ENCODE peak calls at places on chromosomes 11 and 22, in seven cellular contexts. L is OCI-LY7, S is neural progenitor cell, J is A549, W is mesothelial cell of epicardium, C is right atrium auricular region, M is GM13976. K is an unnamed sample.
A peak's percentile ranks its signal among the peaks of the same experiment; 100 is the strongest.

GRCh38 chr11:13261600-13262061 is 16.0 kb upstream of the BMAL1 start:
- DNase-seq in J (peak; percentile 69), S (no peak), W (no peak), C (no peak), L (no peak), M (no peak), K (peak; percentile 82)

GRCh38 chr11:47215366-47215925 is 672 bp downstream of the DDB2 start:
- DNase-seq in W (no peak), L (peak; percentile 29), S (peak; percentile 34), C (no peak), J (peak; percentile 45), M (peak; percentile 20), K (no peak)

GRCh38 chr22:31692186-31692886 is 30.3 kb upstream of the PISD start:
- DNase-seq in S (no peak), W (no peak), L (no peak), C (no peak), M (no peak), J (no peak), K (no peak)

GRCh38 chr11:119175493-119176077 is 7.1 kb downstream of the NLRX1 start:
- DNase-seq in L (no peak), S (no peak), C (no peak), W (no peak), M (no peak), J (no peak), K (no peak)

GRCh38 chr22:47233316-47234243 is 471.1 kb downstream of the TBC1D22A start:
- DNase-seq in M (no peak), L (no peak), C (peak; percentile 18), W (no peak), J (no peak), S (no peak), K (no peak)

GRCh38 chr11:66289548-66290331 is 797 bp upstream of the YIF1A start:
- DNase-seq in S (peak; percentile 92), M (peak; percentile 93), L (peak; percentile 81), J (peak; percentile 60), C (peak; percentile 75), W (peak; percentile 91), K (peak; percentile 24)

GRCh38 chr11:12199231-12199948 is 89.0 kb downstream of the MICAL2 start:
- DNase-seq in W (no peak), M (no peak), S (no peak), L (no peak), J (no peak), C (no peak), K (no peak)

GRCh38 chr11:72582206-72583176 is 91.7 kb downstream of the PDE2A start:
- DNase-seq in S (no peak), C (no peak), L (no peak), W (no peak), M (no peak), J (no peak), K (no peak)

GRCh38 chr22:49303061-49303735 is 524.5 kb downstream of the BRD1 start:
- DNase-seq in L (no peak), J (no peak), M (no peak), S (no peak), W (peak; percentile 35), C (peak; percentile 23), K (no peak)

GRCh38 chr11:73327812-73328364 is 19.8 kb downstream of the ARHGEF17 start:
- DNase-seq in J (no peak), L (no peak), W (no peak), S (no peak), M (no peak), C (no peak), K (no peak)

GRCh38 chr11:84384637-84385227 is 1098.6 kb upstream of the CCDC90B start:
- DNase-seq in S (peak; percentile 65), C (peak; percentile 64), L (peak; percentile 53), W (peak; percentile 54), J (peak; percentile 4), M (peak; percentile 19), K (peak; percentile 38)

GRCh38 chr11:41461057-41461681 is 1.7 kb upstream of the LRRC4C start:
- DNase-seq in S (peak; percentile 26), L (peak; percentile 8), J (no peak), C (no peak), M (no peak), W (no peak), K (peak; percentile 5)

GRCh38 chr11:60080523-60080922 is 7.9 kb upstream of the MS4A2 start:
- DNase-seq in M (no peak), C (no peak), S (no peak), J (no peak), W (no peak), L (no peak), K (no peak)

GRCh38 chr11:832529-833113 is at the start of gene CD151:
- DNase-seq in S (peak; percentile 87), M (peak; percentile 86), L (no peak), J (no peak), W (no peak), C (no peak), K (no peak)
- TF ChIP-seq CTCF in S (no peak), M (no peak), L (no peak), J (no peak), W (no peak), C (no peak), K (no peak)

DNA sequence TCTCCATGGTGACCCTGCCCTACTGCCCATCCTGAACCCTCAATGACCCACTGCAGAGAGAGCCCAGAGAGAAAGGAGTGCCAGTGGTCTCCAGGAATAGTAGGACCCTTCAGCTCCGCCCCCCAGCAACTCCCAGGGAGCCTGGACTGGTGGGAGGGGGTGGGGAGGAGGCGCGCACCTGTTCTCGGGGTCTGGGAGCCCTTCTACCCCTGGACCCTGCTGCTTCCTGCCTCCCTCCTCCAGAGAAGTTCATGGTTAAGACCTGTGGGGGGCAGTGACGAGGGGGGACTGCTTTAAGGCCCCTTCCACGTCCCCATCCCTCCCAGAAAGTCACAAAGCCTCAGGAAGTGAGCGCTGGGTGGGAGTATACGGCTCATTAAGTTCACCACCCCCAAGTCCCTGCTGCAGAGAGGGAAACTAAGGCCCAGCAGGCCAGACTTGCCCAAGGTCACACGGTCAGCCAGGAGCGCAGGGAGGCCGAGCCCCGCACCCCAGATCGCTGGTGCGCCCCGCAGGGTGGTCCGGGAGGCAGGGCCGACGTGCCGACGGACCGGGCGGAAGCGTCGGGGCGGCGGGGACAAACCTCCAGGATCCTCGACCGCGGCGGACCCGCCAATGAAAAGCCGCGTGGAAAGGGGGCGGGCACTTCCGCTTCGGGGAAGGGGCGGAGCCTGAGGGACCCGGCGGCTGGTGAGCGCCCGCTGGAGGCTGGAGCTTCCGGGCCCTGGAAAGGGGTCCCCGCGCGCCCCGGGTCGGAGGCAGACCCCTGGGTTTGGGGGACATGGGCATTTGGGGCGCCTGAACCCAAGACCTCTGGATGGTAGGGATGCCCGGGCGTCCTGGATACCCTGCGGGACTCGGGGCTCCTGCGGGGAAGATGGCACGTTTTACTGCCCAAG is at the start of the genes NUDT22 and TRPT1:
- DNase-seq in S (peak; percentile 94), W (peak; percentile 93), L (peak; percentile 95), M (peak; percentile 96), J (peak; percentile 90), C (peak; percentile 93), K (no peak)
- TF ChIP-seq CTCF in S (no peak), W (no peak), L (peak; percentile 66), M (no peak), J (peak; percentile 28), C (peak; percentile 50), K (no peak)

GRCh38 chr11:69107413-69107812 is 48.3 kb upstream of the SMIM38 start:
- DNase-seq in M (no peak), L (no peak), S (no peak), C (no peak), W (no peak), J (no peak), K (no peak)

GRCh38 chr11:69108030-69108429 is 47.7 kb upstream of the SMIM38 start:
- DNase-seq in M (no peak), S (no peak), C (no peak), J (no peak), W (no peak), L (no peak), K (no peak)

GRCh38 chr11:69110451-69110850 is 45.3 kb upstream of the SMIM38 start:
- DNase-seq in J (no peak), W (no peak), L (no peak), M (no peak), C (no peak), S (no peak), K (no peak)

GRCh38 chr11:69108559-69108958 is 47.2 kb upstream of the SMIM38 start:
- DNase-seq in W (no peak), J (no peak), M (no peak), C (no peak), L (no peak), S (no peak), K (no peak)

DNA sequence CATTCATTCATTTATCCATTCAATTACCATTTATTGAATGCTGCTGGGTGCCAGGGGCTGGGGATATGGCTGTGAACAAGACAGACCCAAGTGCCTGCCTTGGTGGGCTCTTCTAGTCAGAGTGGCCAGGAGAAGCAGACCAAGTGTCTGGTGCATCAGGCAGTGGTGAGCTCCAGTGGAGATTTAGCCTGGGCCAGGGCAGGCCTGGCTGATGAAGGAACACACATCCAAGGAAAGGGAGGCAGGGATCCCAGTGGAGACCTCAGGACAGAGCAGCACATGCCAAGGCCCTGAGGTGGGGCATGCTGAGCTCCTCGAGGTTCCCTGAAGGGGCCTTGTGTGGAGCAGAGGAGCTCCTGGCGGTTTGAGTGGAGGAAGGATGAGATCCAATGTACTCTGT is 46.6 kb upstream of the SMIM38 start:
- DNase-seq in C (no peak), L (no peak), J (no peak), S (no peak), M (no peak), W (no peak), K (no peak)
- TF ChIP-seq CTCF in C (no peak), L (no peak), J (no peak), S (no peak), M (no peak), W (no peak), K (no peak)

GRCh38 chr11:18014876-18015275 is 2.0 kb upstream of the SERGEF start:
- DNase-seq in W (no peak), J (no peak), S (no peak), C (no peak), L (no peak), M (no peak), K (no peak)

GRCh38 chr11:18011633-18012313 is 1.1 kb downstream of the SERGEF start:
- DNase-seq in C (no peak), J (no peak), M (no peak), L (no peak), S (peak; percentile 15), W (no peak), K (no peak)

GRCh38 chr11:18012314-18012905 is 437 bp downstream of the SERGEF start:
- DNase-seq in L (peak; percentile 42), J (peak; percentile 18), C (peak; percentile 59), S (no peak), M (no peak), W (peak; percentile 45), K (no peak)

GRCh38 chr11:18012906-18013781 is at the start of gene SERGEF:
- DNase-seq in C (peak; percentile 85), M (peak; percentile 98), W (peak; percentile 87), J (peak; percentile 73), L (peak; percentile 95), S (peak; percentile 98), K (peak; percentile 24)

DNA sequence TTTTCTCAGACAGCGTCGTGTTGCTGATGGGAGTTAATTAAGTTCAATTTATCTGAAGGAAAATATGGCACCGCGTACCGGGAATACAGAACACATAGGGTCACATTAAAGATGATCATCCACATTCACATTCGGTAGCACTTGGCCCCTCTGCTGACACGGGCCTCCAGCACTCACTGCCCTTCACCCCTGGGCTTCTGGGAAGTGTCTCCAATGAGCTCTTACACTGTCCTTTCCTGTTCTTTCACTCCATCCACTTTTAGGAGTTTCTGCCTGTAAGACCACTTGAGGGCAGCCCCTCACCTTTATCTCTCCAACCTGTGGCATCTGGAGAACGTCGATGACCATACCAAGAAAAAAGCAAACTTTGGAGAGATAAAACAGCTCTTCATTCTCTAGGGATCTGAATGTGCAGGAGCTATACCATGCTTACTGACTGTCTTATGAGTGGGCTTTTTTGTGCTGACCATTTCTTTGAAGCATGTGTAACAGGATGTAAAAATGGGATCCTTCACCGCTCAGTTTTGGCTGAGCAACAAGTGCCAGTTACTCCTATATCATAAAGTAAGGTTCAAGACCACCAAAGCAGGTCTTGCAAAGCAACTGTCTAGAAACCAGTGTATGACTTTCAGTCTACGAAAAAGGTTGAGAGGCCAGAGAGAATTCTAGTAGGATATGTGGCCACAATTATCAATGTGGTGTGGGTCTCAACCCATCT is 1.1 kb upstream of the SERGEF start:
- DNase-seq in M (no peak), C (no peak), S (peak; percentile 24), W (no peak), L (peak; percentile 8), J (no peak), K (no peak)
- TF ChIP-seq CTCF in M (no peak), C (no peak), S (no peak), W (no peak), L (no peak), J (no peak), K (no peak)

K was measured in Panc1.